ENCODE peak calls at places on chromosomes 1 and 21, in five cellular contexts. A is AG04450; U is mammary epithelial cell; X is CD4-positive, CD25-positive, alpha-beta regulatory T cell; B is DND-41. C is an unnamed sample. For H3K9me3, the result is how much of the 10 kb centered on the place peaks cover.

GRCh38 chr1:89994805-89995594 is at the start of gene ZNF326:
- DNase-seq in X (peak), U (peak), A (peak), B (peak), C (peak)

GRCh38 chr1:147651466-147651865 is 18.9 kb downstream of the ACP6 start:
- DNase-seq in U (no peak), X (no peak), A (no peak), B (no peak), C (no peak)

GRCh38 chr1:27141266-27142003 is 13.5 kb downstream of the SLC9A1 start:
- DNase-seq in U (peak), A (no peak), X (no peak), B (no peak), C (no peak)

GRCh38 chr1:218613105-218613504 is 268.0 kb downstream of the TGFB2 start:
- DNase-seq in A (no peak), U (no peak), X (no peak), B (no peak), C (no peak)

GRCh38 chr1:30599721-30600120 is 123.7 kb downstream of the MATN1 start:
- DNase-seq in X (no peak), U (no peak), B (no peak), A (no peak), C (no peak)

GRCh38 chr1:110565565-110565964 is 40.6 kb downstream of the KCNA2 start:
- DNase-seq in A (no peak), U (no peak), X (no peak), B (no peak), C (no peak)

GRCh38 chr1:101122452-101123166 is 97.0 kb upstream of the DPH5 start:
- DNase-seq in B (no peak), U (peak), A (no peak), X (peak), C (no peak)

GRCh38 chr1:210251680-210252490 is 19.3 kb downstream of the SERTAD4 start:
- DNase-seq in A (no peak), B (no peak), X (no peak), U (no peak), C (no peak)

GRCh38 chr1:9235560-9235959 is 986 bp downstream of the H6PD start:
- DNase-seq in A (no peak), X (no peak), B (no peak), U (no peak), C (no peak)

GRCh38 chr1:94092210-94092613 is 28.7 kb downstream of the ABCA4 start:
- DNase-seq in U (no peak), A (no peak), B (peak), X (no peak), C (no peak)

GRCh38 chr1:95216292-95216990 is 17.6 kb upstream of the RWDD3 start:
- DNase-seq in A (no peak), B (no peak), X (peak), U (no peak), C (no peak)

GRCh38 chr1:186680031-186681012 is at the start of gene PTGS2:
- DNase-seq in U (peak), X (no peak), B (no peak), A (peak), C (no peak)

GRCh38 chr1:72485786-72486185 is 203.4 kb upstream of the NEGR1 start:
- DNase-seq in U (no peak), X (no peak), B (no peak), A (peak), C (no peak)

GRCh38 chr1:241934181-241934815 is 23.3 kb upstream of the BECN2 start:
- DNase-seq in B (no peak), U (peak), A (no peak), X (no peak), C (no peak)

GRCh38 chr1:21338568-21339401 is 48.5 kb upstream of the ECE1 start:
- DNase-seq in U (no peak), B (no peak), A (peak), X (no peak), C (no peak)

GRCh38 chr1:245085508-245086095 is 69.2 kb upstream of the KIF26B start:
- DNase-seq in U (peak), B (no peak), X (no peak), A (peak), C (no peak)
- H3K27ac ChIP-seq in U (peak), B (no peak), X (no peak), A (peak), C (no peak)

GRCh38 chr21:23160914-23161313 is 2162.7 kb downstream of the NCAM2 start:
- DNase-seq in X (no peak), U (no peak), A (no peak), B (no peak), C (no peak)

GRCh38 chr21:23152130-23152529 is 2153.9 kb downstream of the NCAM2 start:
- DNase-seq in A (no peak), U (no peak), B (no peak), X (no peak), C (no peak)

GRCh38 chr21:23155281-23155680 is 2157.1 kb downstream of the NCAM2 start:
- DNase-seq in A (no peak), U (no peak), X (no peak), B (no peak), C (no peak)
- H3K9me3 ChIP-seq in A (under half), U (under half), X (under half), B (under half), C (under half)

DNA sequence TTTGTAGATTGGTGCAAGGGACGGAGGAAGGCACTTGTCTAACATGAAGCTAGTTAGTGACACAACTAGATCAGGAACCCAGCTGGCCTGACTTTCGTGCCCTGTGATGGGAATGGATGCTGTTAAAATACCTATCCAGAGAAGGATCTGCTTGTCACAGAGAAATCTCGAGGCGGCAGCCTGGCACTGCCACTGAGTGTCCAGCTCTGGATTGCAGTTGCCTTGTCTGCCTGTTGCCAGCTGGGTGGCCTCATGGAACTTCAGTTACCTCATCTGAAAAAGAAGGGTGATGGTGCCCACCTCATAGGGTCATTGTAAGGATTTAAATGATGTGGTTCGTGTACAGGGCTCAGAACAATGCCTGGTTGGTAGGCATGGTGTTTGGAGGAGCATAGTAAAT is 2.4 kb upstream of the PKP1 start:
- DNase-seq in X (no peak), U (no peak), A (no peak), B (no peak), C (no peak)
- H3K27ac ChIP-seq in X (no peak), U (no peak), A (no peak), B (no peak), C (no peak)

GRCh38 chr1:49306507-49307070 is 529.9 kb upstream of the BEND5 start:
- DNase-seq in X (no peak), B (no peak), U (no peak), A (no peak), C (no peak)
- H3K9me3 ChIP-seq in X (under half), B (under half), U (under half), A (under half), C (under half)

DNA sequence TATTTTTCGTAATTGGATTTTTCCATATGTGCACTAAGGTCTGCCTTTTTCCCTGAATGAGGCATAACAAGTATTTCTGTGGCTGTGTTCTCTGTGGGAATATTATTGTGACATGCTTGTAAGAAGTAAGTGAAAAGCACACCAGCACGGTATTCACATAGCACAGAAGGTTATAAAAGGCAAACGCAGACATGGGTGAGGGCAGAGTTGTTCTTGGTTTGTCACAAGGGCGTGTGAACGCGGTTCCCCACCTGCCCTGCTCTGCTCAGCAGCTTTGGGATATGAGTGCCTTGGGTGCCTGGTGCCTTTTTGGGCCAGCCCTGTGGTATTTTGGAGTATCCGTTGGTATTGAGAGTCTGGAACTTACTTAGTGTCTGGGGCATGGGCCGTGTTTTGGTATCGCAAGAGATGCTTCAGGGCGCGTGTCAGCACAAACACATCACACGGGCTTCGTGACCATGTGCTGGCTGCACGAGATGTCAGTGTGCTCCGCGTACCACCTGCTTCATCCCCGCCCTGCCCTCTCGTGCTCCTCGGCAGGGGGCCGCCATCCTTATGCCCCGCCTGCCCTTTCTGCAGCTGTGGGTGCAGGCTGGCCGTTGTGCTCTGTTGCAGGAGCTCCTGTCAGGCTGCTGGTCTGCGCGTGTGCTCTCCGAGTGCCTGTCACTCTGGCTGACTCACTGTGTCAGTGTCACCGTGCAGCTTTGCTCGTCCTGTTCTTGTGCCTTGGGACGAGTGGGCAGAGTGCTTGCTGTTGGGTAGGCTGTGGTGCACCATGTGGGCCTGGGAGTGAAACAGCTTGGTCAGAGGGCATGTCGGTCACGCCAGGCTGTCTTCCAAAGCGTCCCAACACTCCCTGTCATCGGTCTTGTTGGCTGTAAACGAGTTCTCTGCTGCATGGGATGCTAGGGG is 15.0 kb downstream of the SKI start:
- DNase-seq in B (no peak), X (no peak), A (no peak), U (no peak), C (no peak)
- H3K27ac ChIP-seq in B (no peak), X (no peak), A (no peak), U (no peak), C (no peak)

GRCh38 chr1:173467426-173467825 is 9.7 kb upstream of the PRDX6 start:
- DNase-seq in X (no peak), B (no peak), A (no peak), U (no peak), C (no peak)
- H3K9me3 ChIP-seq in X (under half), B (under half), A (under half), U (under half), C (under half)

DNA sequence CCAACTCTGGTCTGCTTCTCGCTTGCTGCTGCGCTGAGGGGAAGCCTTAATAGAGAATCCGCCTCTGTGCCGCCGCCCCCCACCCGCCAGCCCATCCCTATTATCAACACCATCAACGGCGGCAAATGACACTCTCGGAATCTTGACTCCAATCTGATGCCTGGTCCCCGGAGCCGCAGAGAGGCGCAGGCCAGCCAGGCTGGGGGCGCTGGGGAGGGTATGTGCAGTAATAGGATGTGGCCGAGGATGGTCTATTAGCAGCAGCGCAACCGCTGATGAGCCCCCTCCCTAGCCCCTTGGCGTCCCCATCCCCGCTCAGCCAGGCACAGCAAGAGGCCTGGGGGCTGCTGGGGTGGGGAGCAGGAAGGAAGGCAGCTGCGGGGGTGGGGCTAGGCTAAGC is 15.1 kb upstream of the DMBX1 start:
- DNase-seq in U (no peak), X (no peak), B (no peak), A (no peak), C (no peak)
- H3K27ac ChIP-seq in U (no peak), X (no peak), B (no peak), A (no peak), C (no peak)

DNA sequence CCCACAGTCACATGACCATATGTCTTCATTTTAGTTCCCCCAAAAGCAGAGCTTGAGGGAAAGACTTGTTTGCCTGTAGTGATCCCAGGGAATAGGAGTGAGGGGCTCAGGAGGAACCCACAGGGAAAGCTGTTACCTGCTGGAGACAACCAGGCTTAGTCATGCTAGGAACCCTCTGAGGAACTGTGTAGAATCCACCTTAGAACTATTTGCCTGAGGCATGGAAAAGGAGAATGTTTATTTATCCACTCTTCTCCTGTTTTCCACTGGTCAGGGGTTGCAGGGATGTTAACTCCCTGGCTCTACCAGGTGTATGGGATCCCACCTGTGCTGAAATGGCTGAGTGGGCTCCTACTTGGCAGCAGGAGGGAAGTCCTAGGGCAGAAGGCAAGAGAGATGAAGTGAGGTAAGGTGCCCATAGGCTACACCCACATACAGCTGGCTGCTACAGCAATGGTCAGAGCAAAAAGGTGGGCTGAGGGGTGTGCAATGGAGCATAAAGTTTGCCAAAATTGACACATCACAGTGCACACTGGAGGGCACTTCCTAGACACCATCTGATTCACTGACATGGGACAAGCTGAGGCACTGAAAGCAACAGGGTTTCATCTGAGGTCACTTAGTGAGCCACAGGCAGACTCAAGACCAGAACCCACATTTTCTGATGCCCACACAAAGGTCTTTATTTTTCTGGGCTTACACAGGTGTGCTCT is 29.7 kb upstream of the CYP4B1 start:
- DNase-seq in X (no peak), U (no peak), B (no peak), A (no peak), C (no peak)
- H3K9me3 ChIP-seq in X (under half), U (under half), B (under half), A (under half), C (under half)

DNA sequence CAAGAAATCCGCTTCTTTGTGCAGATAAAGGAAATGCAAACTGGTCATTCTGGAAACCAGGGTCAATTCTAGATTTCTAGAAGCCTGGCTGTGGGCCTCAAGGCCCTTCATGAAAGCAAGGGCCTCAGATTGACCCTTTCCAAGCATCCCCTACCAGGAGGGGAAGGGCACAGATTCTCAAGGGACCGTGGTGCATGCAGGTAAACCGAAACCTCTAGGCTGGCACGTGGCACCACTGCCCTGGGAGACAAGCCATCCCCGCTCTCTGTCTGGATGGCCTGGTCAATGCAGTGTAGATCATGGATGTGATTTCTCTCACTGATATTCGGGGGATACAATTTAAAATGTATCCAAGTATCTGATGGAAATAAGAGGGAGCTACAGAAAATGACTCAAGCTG is 69.4 kb downstream of the TOMM20 start:
- DNase-seq in B (no peak), X (no peak), U (no peak), A (no peak), C (no peak)
- H3K27ac ChIP-seq in B (no peak), X (no peak), U (no peak), A (no peak), C (no peak)

C was measured in naive thymus-derived CD4-positive, alpha-beta T cell.